ENCODE peak calls at places on chromosomes 6 and 20, in nine cellular contexts. Q, I, J, Z, M, B, X, A and S are unnamed samples.

GRCh38 chr6:26520088-26520839 is 17.9 kb upstream of the HMGN4 start:
- DNase-seq in Q (no peak), I (no peak), J (no peak), Z (no peak), M (peak), B (peak), X (peak), A (no peak), S (no peak)

GRCh38 chr6:139778688-139779087 is 404.2 kb upstream of the CITED2 start:
- DNase-seq in Q (peak), I (no peak), J (peak), Z (no peak), M (no peak), B (no peak), X (no peak), A (no peak), S (no peak)

GRCh38 chr6:23533954-23534725 is 591.9 kb upstream of the NRSN1 start:
- DNase-seq in Q (peak), I (no peak), J (peak), Z (no peak), M (no peak), B (no peak), X (no peak), A (no peak), S (no peak)

GRCh38 chr6:46130665-46131064 is 876 bp downstream of the ENPP4 start:
- DNase-seq in Q (no peak), I (no peak), J (no peak), Z (no peak), M (no peak), B (no peak), X (no peak), A (no peak), S (peak)

GRCh38 chr6:136599324-136600011 is 49.2 kb upstream of the MAP7 start:
- DNase-seq in Q (no peak), I (no peak), J (no peak), Z (no peak), M (no peak), B (no peak), X (no peak), A (no peak), S (no peak)

GRCh38 chr20:35663516-35663812 is 1.2 kb downstream of the CPNE1 start:
- DNase-seq in Q (peak), I (no peak), J (no peak), Z (no peak), M (no peak), B (no peak), X (no peak), A (no peak), S (peak)

GRCh38 chr6:37578104-37578503 is 78.4 kb upstream of the CCDC167 start:
- DNase-seq in Q (no peak), I (no peak), J (no peak), Z (no peak), M (no peak), B (no peak), X (no peak), A (no peak), S (no peak)

GRCh38 chr6:105226598-105227291 is 46.9 kb upstream of the POPDC3 start:
- DNase-seq in Q (peak), I (no peak), J (no peak), Z (no peak), M (no peak), B (no peak), X (no peak), A (no peak), S (no peak)

GRCh38 chr20:34401741-34402455 is 38.8 kb downstream of the ITCH start:
- DNase-seq in Q (no peak), I (no peak), J (no peak), Z (no peak), M (no peak), B (no peak), X (peak), A (no peak), S (peak)

GRCh38 chr20:35625584-35626385 is 10.2 kb downstream of the SPAG4 start:
- DNase-seq in Q (no peak), I (no peak), J (no peak), Z (no peak), M (peak), B (no peak), X (no peak), A (no peak), S (no peak)

GRCh38 chr20:58851969-58852458 is 502 bp upstream of the GNAS start:
- DNase-seq in Q (no peak), I (no peak), J (no peak), Z (no peak), M (no peak), B (no peak), X (no peak), A (no peak), S (no peak)

GRCh38 chr20:50412069-50412468 is 98.1 kb upstream of the PTPN1 start:
- DNase-seq in Q (no peak), I (no peak), J (no peak), Z (no peak), M (no peak), B (no peak), X (no peak), A (no peak), S (no peak)

GRCh38 chr6:89299451-89299850 is 15.6 kb downstream of the GABRR2 start:
- DNase-seq in Q (peak), I (no peak), J (no peak), Z (no peak), M (no peak), B (no peak), X (no peak), A (no peak), S (no peak)

GRCh38 chr6:160031442-160031841 is 62.6 kb downstream of the IGF2R start:
- DNase-seq in Q (peak), I (no peak), J (peak), Z (no peak), M (no peak), B (no peak), X (no peak), A (no peak), S (no peak)

GRCh38 chr6:34806738-34807453 is 15.0 kb downstream of the BLTP3A start:
- DNase-seq in Q (peak), I (no peak), J (peak), Z (no peak), M (no peak), B (no peak), X (no peak), A (no peak), S (no peak)

GRCh38 chr6:12459945-12460800 is 170.0 kb downstream of the EDN1 start:
- DNase-seq in Q (no peak), I (no peak), J (peak), Z (no peak), M (no peak), B (no peak), X (no peak), A (no peak), S (no peak)

GRCh38 chr6:105982761-105983600 is 103.2 kb upstream of the PRDM1 start:
- DNase-seq in Q (no peak), I (no peak), J (no peak), Z (no peak), M (no peak), B (no peak), X (no peak), A (no peak), S (no peak)

GRCh38 chr20:40054311-40054710 is 634.7 kb downstream of the MAFB start:
- DNase-seq in Q (no peak), I (no peak), J (no peak), Z (no peak), M (no peak), B (no peak), X (no peak), A (no peak), S (no peak)

GRCh38 chr6:57159127-57159526 is 13.0 kb upstream of the BAG2 start:
- DNase-seq in Q (no peak), I (no peak), J (peak), Z (no peak), M (no peak), B (no peak), X (no peak), A (no peak), S (no peak)

GRCh38 chr20:37968726-37969401 is 64.4 kb downstream of the TTI1 start:
- DNase-seq in Q (peak), I (no peak), J (peak), Z (no peak), M (no peak), B (no peak), X (no peak), A (no peak), S (no peak)

GRCh38 chr6:54891536-54891935 is 45.0 kb downstream of the FAM83B start:
- DNase-seq in Q (no peak), I (no peak), J (peak), Z (no peak), M (no peak), B (no peak), X (no peak), A (no peak), S (no peak)

GRCh38 chr6:105805581-105806023 is 280.5 kb upstream of the PRDM1 start:
- DNase-seq in Q (peak), I (no peak), J (no peak), Z (no peak), M (no peak), B (no peak), X (no peak), A (no peak), S (no peak)

GRCh38 chr6:92623441-92623840 is 795.9 kb downstream of the EPHA7 start:
- DNase-seq in Q (no peak), I (no peak), J (no peak), Z (no peak), M (no peak), B (no peak), X (no peak), A (no peak), S (no peak)

GRCh38 chr6:37027036-37027720 is 21.7 kb downstream of the FGD2 start:
- DNase-seq in Q (no peak), I (no peak), J (peak), Z (no peak), M (no peak), B (no peak), X (no peak), A (no peak), S (no peak)